ENCODE peak calls at places on chromosomes 12 and 14, in five cellular contexts. B, Y, X, O and D are unnamed samples.

GRCh38 chr14:90644882-90645281 is 171.3 kb downstream of the TTC7B start:
- DNase-seq in Y (no peak), X (no peak), O (peak), B (peak), D (peak)

GRCh38 chr12:50527086-50527726 is 22.4 kb downstream of the DIP2B start:
- DNase-seq in O (no peak), Y (no peak), B (no peak), X (no peak), D (no peak)

GRCh38 chr14:61752626-61753025 is 9.6 kb upstream of the SNAPC1 start:
- DNase-seq in X (no peak), B (no peak), Y (peak), O (no peak), D (no peak)

GRCh38 chr14:76848879-76849278 is 22.7 kb downstream of the LRRC74A start:
- DNase-seq in X (no peak), B (no peak), Y (no peak), O (no peak), D (no peak)

GRCh38 chr12:54549774-54550451 is 512 bp downstream of the PDE1B start:
- DNase-seq in B (peak), Y (no peak), X (no peak), O (no peak), D (peak)

GRCh38 chr12:104662908-104663307 is 206.2 kb downstream of the CHST11 start:
- DNase-seq in O (no peak), Y (no peak), X (no peak), B (no peak), D (no peak)

GRCh38 chr12:125340791-125341190 is 275.6 kb downstream of the AACS start:
- DNase-seq in B (peak), Y (peak), X (no peak), O (no peak), D (peak)

GRCh38 chr12:69569236-69569635 is 16.0 kb upstream of the CCT2 start:
- DNase-seq in X (no peak), B (no peak), O (no peak), Y (peak), D (peak)

GRCh38 chr12:132866251-132866828 is 21.1 kb downstream of the CHFR start:
- DNase-seq in B (peak), X (no peak), Y (peak), O (no peak), D (peak)

GRCh38 chr12:115313929-115314328 is 630.0 kb upstream of the TBX3 start:
- DNase-seq in O (no peak), Y (peak), B (no peak), X (no peak), D (peak)

GRCh38 chr12:104215638-104216297 is at the start of gene TXNRD1:
- DNase-seq in O (peak), B (peak), X (peak), Y (peak), D (no peak)

GRCh38 chr14:38039526-38039925 is 168.2 kb upstream of the SSTR1 start:
- DNase-seq in X (no peak), O (no peak), B (peak), Y (no peak), D (no peak)

GRCh38 chr12:105948331-105948730 is 190.4 kb downstream of the NUAK1 start:
- DNase-seq in B (no peak), Y (peak), O (peak), X (no peak), D (peak)

GRCh38 chr14:105979446-105979845 is 453.1 kb downstream of the TMEM121 start:
- DNase-seq in O (no peak), Y (no peak), X (no peak), B (no peak), D (no peak)

GRCh38 chr12:124273630-124274029 is 21.3 kb upstream of the RFLNA start:
- DNase-seq in Y (peak), X (no peak), B (peak), O (no peak), D (peak)

GRCh38 chr12:95637471-95638155 is 86.3 kb upstream of the USP44 start:
- DNase-seq in B (no peak), O (no peak), X (no peak), Y (peak), D (peak)

GRCh38 chr14:39939023-39939422 is 506.8 kb upstream of the FBXO33 start:
- DNase-seq in X (no peak), O (no peak), Y (peak), B (no peak), D (peak)

GRCh38 chr12:124832856-124833255 is 30.8 kb downstream of the SCARB1 start:
- DNase-seq in X (no peak), B (no peak), Y (no peak), O (no peak), D (no peak)

GRCh38 chr12:24562761-24563392 is 386.0 kb downstream of the BCAT1 start:
- DNase-seq in O (no peak), Y (peak), B (peak), X (peak), D (peak)

GRCh38 chr12:12511895-12512674 is 50.6 kb downstream of the DUSP16 start:
- DNase-seq in O (no peak), X (no peak), B (no peak), Y (no peak), D (no peak)

GRCh38 chr12:121649819-121650353 is 19.6 kb downstream of the MORN3 start:
- DNase-seq in B (no peak), X (no peak), Y (no peak), O (no peak), D (no peak)

GRCh38 chr12:118377891-118378470 is 1.6 kb downstream of the SUDS3 start:
- DNase-seq in Y (peak), X (no peak), O (peak), B (peak), D (peak)

GRCh38 chr12:120791669-120792176 is 66.1 kb downstream of the ACADS start:
- DNase-seq in Y (no peak), X (no peak), O (no peak), B (no peak), D (no peak)

GRCh38 chr14:25464078-25464477 is 414.1 kb upstream of the STXBP6 start:
- DNase-seq in X (no peak), B (no peak), O (no peak), Y (no peak), D (no peak)

GRCh38 chr14:32028599-32028998 is 48.5 kb upstream of the ARHGAP5 start:
- DNase-seq in B (no peak), Y (peak), O (no peak), X (no peak), D (peak)

GRCh38 chr14:79144891-79145290 is 974.7 kb downstream of the NRXN3 start:
- DNase-seq in Y (no peak), B (no peak), O (no peak), X (no peak), D (no peak)

GRCh38 chr14:105364100-105364708 is 34.1 kb upstream of the TEX22 start:
- DNase-seq in O (no peak), Y (no peak), B (peak), X (no peak), D (no peak)

GRCh38 chr14:106657460-106657859 is 1131.1 kb downstream of the TMEM121 start:
- DNase-seq in X (no peak), B (peak), O (no peak), Y (no peak), D (no peak)

GRCh38 chr12:125922328-125922727 is 857.1 kb downstream of the AACS start:
- DNase-seq in B (no peak), Y (no peak), X (no peak), O (no peak), D (no peak)

GRCh38 chr14:51921026-51921425 is 60.6 kb downstream of the GNG2 start:
- DNase-seq in X (no peak), B (no peak), Y (no peak), O (no peak), D (no peak)

GRCh38 chr12:105331805-105332251 is 1.3 kb downstream of the C12orf75 start:
- DNase-seq in O (no peak), B (no peak), X (no peak), Y (peak), D (peak)

GRCh38 chr12:56941299-56942017 is 7.2 kb upstream of the SDR9C7 start:
- DNase-seq in X (no peak), O (no peak), B (no peak), Y (peak), D (peak)

GRCh38 chr12:1297206-1297605 is 297.2 kb downstream of the FBXL14 start:
- DNase-seq in O (no peak), X (no peak), Y (peak), B (no peak), D (no peak)

GRCh38 chr12:113862570-113863454 is 103.3 kb downstream of the RBM19 start:
- DNase-seq in O (no peak), Y (peak), B (peak), X (no peak), D (no peak)

GRCh38 chr14:104229621-104230041 is 91.2 kb downstream of the KIF26A start:
- DNase-seq in X (no peak), B (no peak), Y (no peak), O (no peak), D (no peak)

GRCh38 chr14:64728106-64728505 is 23.9 kb downstream of the PLEKHG3 start:
- DNase-seq in X (no peak), O (no peak), B (no peak), Y (no peak), D (no peak)

GRCh38 chr12:76871082-76871481 is 7.7 kb downstream of the CSRP2 start:
- DNase-seq in Y (no peak), X (no peak), O (no peak), B (no peak), D (no peak)

GRCh38 chr14:68523994-68524725 is 268.7 kb downstream of the ZFP36L1 start:
- DNase-seq in B (no peak), O (no peak), X (no peak), Y (no peak), D (no peak)
- TF ChIP-seq CTCF in B (no peak), O (no peak), X (peak), Y (no peak), D (no peak)

GRCh38 chr12:10033783-10034381 is 3.4 kb downstream of the CLEC9A start:
- DNase-seq in O (no peak), X (no peak), B (peak), Y (peak), D (peak)
- TF ChIP-seq CTCF in O (peak), X (peak), B (peak), Y (peak), D (peak)

DNA sequence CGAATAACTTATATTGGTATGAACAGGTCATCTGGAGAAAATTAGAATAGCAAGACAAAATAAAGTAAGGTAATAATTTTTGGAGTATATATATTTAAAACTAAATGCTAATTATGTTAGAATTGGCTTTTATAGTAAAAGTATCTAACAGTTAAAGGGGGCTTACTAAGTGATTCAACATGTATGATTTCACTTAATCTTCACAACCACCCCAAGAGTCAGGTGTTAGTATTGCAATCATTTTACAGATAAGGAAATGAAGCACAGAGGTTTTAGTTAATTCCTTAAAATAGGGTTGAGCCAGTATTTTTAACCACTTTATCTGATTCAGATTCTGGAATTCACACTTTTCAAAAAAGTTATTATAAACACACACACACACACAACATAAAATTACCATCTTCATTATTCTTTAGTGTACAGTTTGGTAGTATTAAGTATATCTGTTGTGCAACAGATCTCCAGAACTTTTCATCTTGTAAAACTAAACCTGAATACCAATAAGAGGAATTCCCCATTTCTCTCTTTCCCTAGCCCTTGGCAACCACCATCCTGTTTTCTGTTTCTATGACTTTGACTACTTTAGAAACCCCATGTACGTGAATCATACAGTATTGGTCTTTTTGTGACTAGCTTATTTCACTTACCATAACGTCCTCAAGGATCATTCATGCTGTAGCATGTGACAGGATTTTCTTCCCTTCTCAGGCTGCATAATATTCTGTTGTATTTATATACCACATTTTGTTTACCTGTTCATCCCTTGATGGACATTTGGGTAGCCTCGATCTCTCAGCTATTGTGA is 12.5 kb downstream of the A2M start:
- DNase-seq in Y (no peak), B (no peak), O (no peak), X (no peak), D (no peak)
- TF ChIP-seq CTCF in Y (no peak), B (no peak), O (peak), X (peak), D (no peak)

GRCh38 chr12:68001486-68002466 is 12.5 kb downstream of the IFNG-AS1 start:
- DNase-seq in B (peak), Y (peak), O (no peak), X (no peak), D (peak)
- TF ChIP-seq CTCF in B (peak), Y (peak), O (no peak), X (peak), D (peak)

GRCh38 chr14:22303589-22304195 is 285.3 kb downstream of the DAD1 start:
- DNase-seq in X (no peak), Y (peak), B (peak), O (no peak), D (peak)
- TF ChIP-seq CTCF in X (peak), Y (peak), B (peak), O (peak), D (peak)